ENCODE peak calls at places on chromosomes 6 and 20, in seven cellular contexts. One of them, this sample, is unnamed.
A peak's percentile ranks its signal among the peaks of the same experiment; 100 is the strongest.

GRCh38 chr6:39360378-39360777 is 37.9 kb upstream of the KCNK16 start:
- DNase-seq in stomach: no peak
- DNase-seq in Caco-2: no peak
- DNase-seq in osteoblast: no peak
- DNase-seq in pancreas: no peak
- DNase-seq in psoas muscle: no peak
- DNase-seq in AG09309: no peak
- DNase-seq in this sample: peak; percentile 36

GRCh38 chr6:116536216-116536621 is 9.3 kb downstream of the TRAPPC3L start:
- DNase-seq in stomach: no peak
- DNase-seq in Caco-2: no peak
- DNase-seq in osteoblast: no peak
- DNase-seq in pancreas: no peak
- DNase-seq in psoas muscle: no peak
- DNase-seq in AG09309: peak; percentile 33
- DNase-seq in this sample: no peak

GRCh38 chr6:2725999-2726567 is 24.6 kb downstream of the MYLK4 start:
- DNase-seq in stomach: no peak
- DNase-seq in Caco-2: no peak
- DNase-seq in osteoblast: peak; percentile 84
- DNase-seq in pancreas: no peak
- DNase-seq in psoas muscle: no peak
- DNase-seq in AG09309: no peak
- DNase-seq in this sample: no peak

GRCh38 chr6:41416165-41416837 is 80.9 kb downstream of the NCR2 start:
- DNase-seq in stomach: no peak
- DNase-seq in Caco-2: no peak
- DNase-seq in osteoblast: no peak
- DNase-seq in pancreas: no peak
- DNase-seq in psoas muscle: no peak
- DNase-seq in AG09309: no peak
- DNase-seq in this sample: no peak

GRCh38 chr20:52524865-52525264 is 333.3 kb upstream of the ZFP64 start:
- DNase-seq in stomach: no peak
- DNase-seq in Caco-2: no peak
- DNase-seq in osteoblast: no peak
- DNase-seq in pancreas: no peak
- DNase-seq in psoas muscle: no peak
- DNase-seq in AG09309: no peak
- DNase-seq in this sample: no peak

GRCh38 chr20:32966881-32967781 is 37.1 kb downstream of the SUN5 start:
- DNase-seq in stomach: peak; percentile 25
- DNase-seq in Caco-2: peak; percentile 43
- DNase-seq in osteoblast: no peak
- DNase-seq in pancreas: no peak
- DNase-seq in psoas muscle: no peak
- DNase-seq in AG09309: no peak
- DNase-seq in this sample: peak; percentile 45

GRCh38 chr6:64254558-64254957 is 619.0 kb downstream of the PHF3 start:
- DNase-seq in stomach: no peak
- DNase-seq in Caco-2: no peak
- DNase-seq in osteoblast: no peak
- DNase-seq in pancreas: no peak
- DNase-seq in psoas muscle: no peak
- DNase-seq in AG09309: no peak
- DNase-seq in this sample: no peak

GRCh38 chr6:33505544-33506330 is 51.4 kb downstream of the ZBTB9 start:
- DNase-seq in stomach: no peak
- DNase-seq in Caco-2: peak; percentile 63
- DNase-seq in osteoblast: no peak
- DNase-seq in pancreas: no peak
- DNase-seq in psoas muscle: no peak
- DNase-seq in AG09309: no peak
- DNase-seq in this sample: no peak

GRCh38 chr6:40262363-40262762 is 324.8 kb downstream of the LRFN2 start:
- DNase-seq in stomach: no peak
- DNase-seq in Caco-2: no peak
- DNase-seq in osteoblast: peak; percentile 63
- DNase-seq in pancreas: no peak
- DNase-seq in psoas muscle: no peak
- DNase-seq in AG09309: no peak
- DNase-seq in this sample: no peak

GRCh38 chr6:127496471-127496870 is 22.7 kb downstream of the MTCL3 start:
- DNase-seq in stomach: no peak
- DNase-seq in Caco-2: no peak
- DNase-seq in osteoblast: no peak
- DNase-seq in pancreas: no peak
- DNase-seq in psoas muscle: no peak
- DNase-seq in AG09309: no peak
- DNase-seq in this sample: no peak

GRCh38 chr20:58447733-58448391 is 58.8 kb downstream of the VAPB start:
- DNase-seq in stomach: peak; percentile 52
- DNase-seq in Caco-2: peak; percentile 87
- DNase-seq in osteoblast: peak; percentile 45
- DNase-seq in pancreas: no peak
- DNase-seq in psoas muscle: no peak
- DNase-seq in AG09309: no peak
- DNase-seq in this sample: no peak

GRCh38 chr20:58446938-58447265 is 57.9 kb downstream of the VAPB start:
- DNase-seq in stomach: no peak
- DNase-seq in Caco-2: no peak
- DNase-seq in osteoblast: no peak
- DNase-seq in pancreas: no peak
- DNase-seq in psoas muscle: no peak
- DNase-seq in AG09309: no peak
- DNase-seq in this sample: no peak

GRCh38 chr20:58448958-58449357 is 59.9 kb downstream of the VAPB start:
- DNase-seq in stomach: no peak
- DNase-seq in Caco-2: no peak
- DNase-seq in osteoblast: no peak
- DNase-seq in pancreas: no peak
- DNase-seq in psoas muscle: no peak
- DNase-seq in AG09309: no peak
- DNase-seq in this sample: no peak

GRCh38 chr20:58450259-58450658 is 61.2 kb downstream of the VAPB start:
- DNase-seq in stomach: no peak
- DNase-seq in Caco-2: no peak
- DNase-seq in osteoblast: no peak
- DNase-seq in pancreas: no peak
- DNase-seq in psoas muscle: no peak
- DNase-seq in AG09309: peak; percentile 44
- DNase-seq in this sample: no peak

DNA sequence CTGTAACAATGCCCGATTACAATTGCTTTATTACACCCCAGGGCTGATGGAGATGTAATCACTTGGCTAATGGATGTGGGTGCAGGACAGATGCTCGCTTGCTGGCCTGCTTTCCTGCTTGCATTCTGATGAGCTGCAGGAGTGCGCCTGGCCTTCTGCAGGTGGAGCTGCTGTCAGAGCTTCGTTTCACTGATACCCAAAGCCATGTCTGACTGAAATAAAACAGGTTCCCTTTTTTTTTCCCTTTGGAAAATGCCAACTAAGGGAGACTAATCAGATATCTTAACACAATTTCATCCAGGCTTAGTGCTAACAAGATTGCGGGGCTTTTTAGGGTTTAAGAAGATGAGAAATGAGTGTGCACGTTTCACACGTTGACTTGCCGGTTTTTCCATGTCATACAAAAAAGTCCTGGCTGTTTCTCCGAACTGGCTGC is 60.7 kb downstream of the VAPB start:
- DNase-seq in stomach: no peak
- DNase-seq in Caco-2: no peak
- DNase-seq in osteoblast: no peak
- DNase-seq in pancreas: no peak
- DNase-seq in psoas muscle: no peak
- DNase-seq in AG09309: no peak
- DNase-seq in this sample: no peak
- H3K4me3 ChIP-seq in stomach: no peak overlapping the region
- H3K4me3 ChIP-seq in Caco-2: no peak overlapping the region
- H3K4me3 ChIP-seq in osteoblast: no peak overlapping the region
- H3K4me3 ChIP-seq in pancreas: no peak overlapping the region
- H3K4me3 ChIP-seq in psoas muscle: no peak overlapping the region
- H3K4me3 ChIP-seq in AG09309: no peak overlapping the region
- H3K4me3 ChIP-seq in this sample: no peak overlapping the region

GRCh38 chr6:146894624-146895023 is 295.9 kb downstream of the ADGB start:
- DNase-seq in stomach: no peak
- DNase-seq in Caco-2: no peak
- DNase-seq in osteoblast: no peak
- DNase-seq in pancreas: no peak
- DNase-seq in psoas muscle: no peak
- DNase-seq in AG09309: no peak
- DNase-seq in this sample: no peak

GRCh38 chr6:146892283-146892612 is 293.5 kb downstream of the ADGB start:
- DNase-seq in stomach: no peak
- DNase-seq in Caco-2: no peak
- DNase-seq in osteoblast: no peak
- DNase-seq in pancreas: no peak
- DNase-seq in psoas muscle: no peak
- DNase-seq in AG09309: no peak
- DNase-seq in this sample: no peak

GRCh38 chr6:146891615-146892265 is 293.0 kb downstream of the ADGB start:
- DNase-seq in stomach: no peak
- DNase-seq in Caco-2: no peak
- DNase-seq in osteoblast: no peak
- DNase-seq in pancreas: no peak
- DNase-seq in psoas muscle: no peak
- DNase-seq in AG09309: no peak
- DNase-seq in this sample: no peak

GRCh38 chr6:146893690-146894089 is 294.9 kb downstream of the ADGB start:
- DNase-seq in stomach: no peak
- DNase-seq in Caco-2: no peak
- DNase-seq in osteoblast: no peak
- DNase-seq in pancreas: no peak
- DNase-seq in psoas muscle: no peak
- DNase-seq in AG09309: no peak
- DNase-seq in this sample: no peak

DNA sequence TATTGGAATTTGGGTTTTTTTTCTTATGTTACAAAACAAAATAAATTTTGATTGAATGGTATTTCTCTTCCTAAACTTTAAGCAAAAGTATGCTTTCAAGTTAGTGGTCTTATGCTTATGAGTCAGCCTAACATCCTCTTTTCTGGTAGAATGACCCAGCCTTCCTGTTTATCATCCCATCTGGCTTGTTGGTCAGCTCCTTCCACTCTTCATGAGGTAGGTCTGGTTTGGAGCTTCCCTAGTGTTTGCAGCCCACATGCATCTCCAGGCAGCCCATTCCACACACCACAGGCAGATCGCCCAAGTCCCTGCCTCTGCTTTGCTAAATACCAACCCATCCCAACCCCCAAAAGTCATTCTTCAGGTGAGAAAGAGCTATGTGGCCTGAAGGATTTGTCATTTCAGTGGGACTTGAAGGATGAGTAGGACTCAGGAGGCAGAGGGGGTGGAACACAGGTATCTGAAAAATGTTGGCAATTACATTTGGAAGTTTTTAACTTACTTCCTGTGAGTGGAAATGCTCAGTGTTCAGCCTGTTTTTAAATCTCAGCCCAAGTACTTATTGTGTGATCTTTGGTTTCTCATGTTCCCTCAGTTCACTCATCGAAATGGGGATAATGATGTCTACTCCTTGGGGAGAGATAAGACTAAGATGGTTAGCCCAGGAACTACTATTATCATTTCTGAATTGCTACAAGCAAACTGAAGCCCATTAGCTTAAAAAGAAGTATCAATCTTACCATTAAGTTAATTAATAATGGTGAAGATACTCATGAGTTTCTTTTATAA is 294.0 kb downstream of the ADGB start:
- DNase-seq in stomach: no peak
- DNase-seq in Caco-2: no peak
- DNase-seq in osteoblast: peak; percentile 74
- DNase-seq in pancreas: no peak
- DNase-seq in psoas muscle: no peak
- DNase-seq in AG09309: peak; percentile 68
- DNase-seq in this sample: no peak
- H3K4me3 ChIP-seq in stomach: no peak overlapping the region
- H3K4me3 ChIP-seq in Caco-2: no peak overlapping the region
- H3K4me3 ChIP-seq in osteoblast: no peak overlapping the region
- H3K4me3 ChIP-seq in pancreas: no peak overlapping the region
- H3K4me3 ChIP-seq in psoas muscle: no peak overlapping the region
- H3K4me3 ChIP-seq in AG09309: no peak overlapping the region
- H3K4me3 ChIP-seq in this sample: no peak overlapping the region

DNA sequence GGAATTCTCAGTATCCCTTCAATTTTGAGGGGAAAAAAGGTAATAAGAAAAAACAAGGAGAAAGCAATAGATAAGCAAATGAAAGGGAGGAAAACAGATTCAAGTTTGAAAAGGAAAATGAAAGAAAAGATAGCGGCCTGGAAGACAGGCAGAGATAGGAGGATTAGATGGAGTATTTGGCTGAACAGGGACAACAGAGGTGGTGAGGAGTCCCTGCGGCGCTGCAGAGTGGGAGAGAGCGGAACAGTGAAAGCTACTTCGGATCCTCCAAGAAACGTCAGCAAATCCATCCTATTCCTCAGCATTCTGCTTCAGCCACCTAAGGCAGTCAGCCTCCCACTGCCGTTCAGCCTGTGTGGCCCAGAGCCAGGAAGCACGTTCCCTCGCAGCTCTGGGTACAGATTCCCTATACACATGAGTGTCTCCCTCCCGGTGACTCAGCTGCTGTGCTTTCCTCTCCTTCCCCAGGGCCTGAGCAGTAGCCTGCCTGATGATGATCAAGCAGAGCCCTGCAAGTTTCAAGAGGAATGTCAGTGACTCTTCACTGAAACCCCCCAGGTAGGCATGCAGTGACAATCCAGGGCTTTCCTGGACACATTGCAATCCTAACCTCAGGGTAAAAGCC is 43.4 kb upstream of the CDYL start:
- DNase-seq in stomach: peak; percentile 44
- DNase-seq in Caco-2: peak; percentile 56
- DNase-seq in osteoblast: peak; percentile 94
- DNase-seq in pancreas: no peak
- DNase-seq in psoas muscle: peak; percentile 56
- DNase-seq in AG09309: peak; percentile 60
- DNase-seq in this sample: no peak
- H3K4me3 ChIP-seq in stomach: peak overlapping the region; percentile 31
- H3K4me3 ChIP-seq in Caco-2: no peak overlapping the region
- H3K4me3 ChIP-seq in osteoblast: peak overlapping the region; percentile 32
- H3K4me3 ChIP-seq in pancreas: peak overlapping the region; percentile 12
- H3K4me3 ChIP-seq in psoas muscle: no peak overlapping the region
- H3K4me3 ChIP-seq in AG09309: peak overlapping the region; percentile 39
- H3K4me3 ChIP-seq in this sample: peak overlapping the region; percentile 16

GRCh38 chr20:47353697-47354387 is 2.7 kb downstream of the ZMYND8 start:
- DNase-seq in stomach: no peak
- DNase-seq in Caco-2: no peak
- DNase-seq in osteoblast: no peak
- DNase-seq in pancreas: no peak
- DNase-seq in psoas muscle: no peak
- DNase-seq in AG09309: no peak
- DNase-seq in this sample: no peak
- H3K4me3 ChIP-seq in stomach: no peak overlapping the region
- H3K4me3 ChIP-seq in Caco-2: peak overlapping the region; percentile 38
- H3K4me3 ChIP-seq in osteoblast: peak overlapping the region; percentile 0
- H3K4me3 ChIP-seq in pancreas: peak overlapping the region; percentile 29
- H3K4me3 ChIP-seq in psoas muscle: peak overlapping the region; percentile 61
- H3K4me3 ChIP-seq in AG09309: no peak overlapping the region
- H3K4me3 ChIP-seq in this sample: peak overlapping the region; percentile 37

GRCh38 chr6:170279977-170280688 is 10.7 kb downstream of the DLL1 start:
- DNase-seq in stomach: peak; percentile 75
- DNase-seq in Caco-2: peak; percentile 82
- DNase-seq in osteoblast: peak; percentile 94
- DNase-seq in pancreas: no peak
- DNase-seq in psoas muscle: peak; percentile 76
- DNase-seq in AG09309: no peak
- DNase-seq in this sample: peak; percentile 93
- H3K4me3 ChIP-seq in stomach: peak overlapping the region; percentile 23
- H3K4me3 ChIP-seq in Caco-2: peak overlapping the region; percentile 32
- H3K4me3 ChIP-seq in osteoblast: peak overlapping the region; percentile 68
- H3K4me3 ChIP-seq in pancreas: peak overlapping the region; percentile 17
- H3K4me3 ChIP-seq in psoas muscle: peak overlapping the region; percentile 61
- H3K4me3 ChIP-seq in AG09309: peak overlapping the region; percentile 9
- H3K4me3 ChIP-seq in this sample: peak overlapping the region; percentile 46

This sample was measured in upper lobe of right lung.